ENCODE peak calls at places on chromosomes 12 and 14, in five cellular contexts. J, Y, R, E and O are unnamed samples.

GRCh38 chr14:56004807-56005579 is 113.2 kb upstream of the PELI2 start:
- DNase-seq in J (no peak), Y (peak; percentile 63), R (peak; percentile 92), E (peak; percentile 65), O (peak; percentile 8)

GRCh38 chr14:33589334-33589733 is 361.5 kb downstream of the EGLN3 start:
- DNase-seq in J (no peak), Y (peak; percentile 83), R (peak; percentile 93), E (no peak), O (no peak)

GRCh38 chr12:64088431-64089349 is 133.4 kb downstream of the KICS2 start:
- DNase-seq in J (peak; percentile 37), Y (peak; percentile 92), R (peak; percentile 96), E (peak; percentile 75), O (peak; percentile 92)

GRCh38 chr12:52436000-52436827 is 2.0 kb upstream of the KRT75 start:
- DNase-seq in J (no peak), Y (no peak), R (peak; percentile 56), E (no peak), O (no peak)

GRCh38 chr14:67411820-67412421 is at the start of gene PLEK2:
- DNase-seq in J (peak; percentile 60), Y (peak; percentile 20), R (peak; percentile 63), E (peak; percentile 65), O (no peak)

GRCh38 chr14:77026166-77026929 is 2.2 kb downstream of the IRF2BPL start:
- DNase-seq in J (peak; percentile 55), Y (peak; percentile 50), R (peak; percentile 75), E (peak; percentile 56), O (peak; percentile 61)

GRCh38 chr14:75273272-75274044 is 5.2 kb upstream of the FOS start:
- DNase-seq in J (no peak), Y (peak; percentile 98), R (peak; percentile 87), E (no peak), O (no peak)

GRCh38 chr12:106049105-106049504 is 89.6 kb downstream of the NUAK1 start:
- DNase-seq in J (no peak), Y (no peak), R (no peak), E (no peak), O (no peak)

GRCh38 chr12:53074290-53074998 is 4.7 kb downstream of the SPRYD3 start:
- DNase-seq in J (no peak), Y (no peak), R (no peak), E (no peak), O (no peak)

GRCh38 chr12:53777936-53778644 is 26.3 kb upstream of the CISTR start:
- DNase-seq in J (no peak), Y (peak; percentile 31), R (peak; percentile 27), E (no peak), O (no peak)

GRCh38 chr12:115750340-115750739 is 527.2 kb downstream of the MED13L start:
- DNase-seq in J (no peak), Y (no peak), R (no peak), E (no peak), O (no peak)

GRCh38 chr14:81694419-81694818 is 160.8 kb upstream of the SEL1L start:
- DNase-seq in J (no peak), Y (no peak), R (no peak), E (no peak), O (no peak)

GRCh38 chr14:61211476-61212262 is 69.5 kb downstream of the TMEM30B start:
- DNase-seq in J (no peak), Y (no peak), R (no peak), E (no peak), O (no peak)

GRCh38 chr14:104968153-104968527 is 10.0 kb downstream of the AHNAK2 start:
- DNase-seq in J (peak; percentile 75), Y (peak; percentile 64), R (peak; percentile 68), E (peak; percentile 73), O (peak; percentile 64)

GRCh38 chr14:77376380-77376770 is 519 bp downstream of the TMED8 start:
- DNase-seq in J (peak; percentile 69), Y (peak; percentile 13), R (peak; percentile 56), E (peak; percentile 49), O (peak; percentile 17)

GRCh38 chr12:7748774-7749296 is 1.7 kb upstream of the CLEC4C start:
- DNase-seq in J (no peak), Y (no peak), R (no peak), E (no peak), O (no peak)

GRCh38 chr12:6688543-6688999 is 604 bp downstream of the ZNF384 start:
- DNase-seq in J (peak; percentile 90), Y (no peak), R (peak; percentile 37), E (no peak), O (no peak)

GRCh38 chr12:62701492-62701891 is 233.5 kb downstream of the PPM1H start:
- DNase-seq in J (no peak), Y (no peak), R (no peak), E (no peak), O (no peak)

GRCh38 chr12:113136128-113136989 is 798 bp upstream of the RASAL1 start:
- DNase-seq in J (peak; percentile 50), Y (no peak), R (no peak), E (peak; percentile 55), O (no peak)

GRCh38 chr12:116802018-116802417 is 63.9 kb downstream of the RNFT2 start:
- DNase-seq in J (no peak), Y (no peak), R (no peak), E (no peak), O (no peak)

GRCh38 chr12:59972941-59973340 is 377.1 kb downstream of the SLC16A7 start:
- DNase-seq in J (no peak), Y (peak; percentile 68), R (peak; percentile 77), E (no peak), O (peak; percentile 11)

GRCh38 chr12:78562358-78563205 is 302.0 kb upstream of the SYT1 start:
- DNase-seq in J (no peak), Y (peak; percentile 43), R (peak; percentile 30), E (peak; percentile 61), O (peak; percentile 46)

GRCh38 chr12:32049956-32050355 is 56.7 kb upstream of the BICD1 start:
- DNase-seq in J (no peak), Y (peak; percentile 28), R (no peak), E (no peak), O (no peak)

GRCh38 chr14:95472819-95473251 is 43.6 kb downstream of the SYNE3 start:
- DNase-seq in J (no peak), Y (no peak), R (peak; percentile 49), E (no peak), O (no peak)

GRCh38 chr12:31524791-31525495 is 66.0 kb downstream of the DENND5B start:
- DNase-seq in J (no peak), Y (peak; percentile 72), R (peak; percentile 78), E (no peak), O (no peak)

GRCh38 chr14:102508774-102509743 is 517 bp downstream of the ANKRD9 start:
- DNase-seq in J (peak; percentile 85), Y (peak; percentile 26), R (peak; percentile 82), E (peak; percentile 42), O (peak; percentile 35)

GRCh38 chr12:11847539-11847938 is 198.1 kb downstream of the ETV6 start:
- DNase-seq in J (no peak), Y (no peak), R (no peak), E (no peak), O (no peak)

GRCh38 chr14:34983148-34983760 is 462 bp downstream of the SRP54 start:
- DNase-seq in J (no peak), Y (peak; percentile 13), R (no peak), E (no peak), O (no peak)

GRCh38 chr12:107564946-107565345 is 120.7 kb upstream of the PWP1 start:
- DNase-seq in J (no peak), Y (peak; percentile 12), R (peak; percentile 52), E (peak; percentile 82), O (no peak)

GRCh38 chr12:28294300-28294699 is 104.0 kb downstream of the CCDC91 start:
- DNase-seq in J (no peak), Y (no peak), R (no peak), E (peak; percentile 11), O (no peak)

GRCh38 chr12:14771651-14772137 is 31.6 kb downstream of the WBP11 start:
- DNase-seq in J (peak; percentile 25), Y (no peak), R (peak; percentile 7), E (peak; percentile 51), O (no peak)

GRCh38 chr12:124928095-124928911 is 13.9 kb upstream of the UBC start:
- DNase-seq in J (no peak), Y (peak; percentile 86), R (peak; percentile 38), E (peak; percentile 88), O (peak; percentile 94)

DNA sequence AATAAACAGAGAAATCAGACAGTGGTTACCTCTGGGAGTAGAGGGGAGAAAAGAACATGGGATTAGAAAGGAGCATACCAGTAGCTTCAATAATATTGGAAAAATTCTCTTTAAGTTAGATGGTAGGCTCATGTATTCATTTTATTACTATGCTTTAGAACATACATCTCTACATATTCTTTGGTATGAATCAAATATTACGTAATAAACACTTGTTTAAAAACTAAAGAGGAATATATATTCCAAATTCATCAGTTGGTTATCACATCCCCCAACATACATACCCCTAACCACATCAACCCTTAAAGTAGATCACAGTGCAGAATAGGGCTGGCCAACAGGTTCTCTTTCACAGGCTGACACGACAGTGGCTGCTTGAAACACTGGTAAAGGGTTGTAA is 5.6 kb downstream of the RPAP3 start:
- DNase-seq in J (no peak), Y (no peak), R (no peak), E (no peak), O (no peak)
- H3K79me2 ChIP-seq in J (peaks cover 34% of the 10 kb centered on the region), Y (peaks cover 7% of the 10 kb centered on the region), R (peaks cover 57% of the 10 kb centered on the region), E (peaks cover 33% of the 10 kb centered on the region), O (peaks cover 17% of the 10 kb centered on the region)

GRCh38 chr14:51410846-51411245 is 170.8 kb downstream of the TMX1 start:
- DNase-seq in J (no peak), Y (no peak), R (no peak), E (no peak), O (no peak)
- H3K4me2 ChIP-seq in J (no peak overlapping the region), Y (no peak overlapping the region), R (no peak overlapping the region), E (peak overlapping the region; percentile 9), O (no peak overlapping the region)

GRCh38 chr14:68902357-68902756 is 76.7 kb downstream of the ACTN1 start:
- DNase-seq in J (no peak), Y (no peak), R (no peak), E (no peak), O (no peak)
- H3K36me3 ChIP-seq in J (peaks cover 76% of the 10 kb centered on the region), Y (peaks cover 65% of the 10 kb centered on the region), R (peaks cover 85% of the 10 kb centered on the region), E (peaks cover 14% of the 10 kb centered on the region), O (peaks cover 66% of the 10 kb centered on the region)

DNA sequence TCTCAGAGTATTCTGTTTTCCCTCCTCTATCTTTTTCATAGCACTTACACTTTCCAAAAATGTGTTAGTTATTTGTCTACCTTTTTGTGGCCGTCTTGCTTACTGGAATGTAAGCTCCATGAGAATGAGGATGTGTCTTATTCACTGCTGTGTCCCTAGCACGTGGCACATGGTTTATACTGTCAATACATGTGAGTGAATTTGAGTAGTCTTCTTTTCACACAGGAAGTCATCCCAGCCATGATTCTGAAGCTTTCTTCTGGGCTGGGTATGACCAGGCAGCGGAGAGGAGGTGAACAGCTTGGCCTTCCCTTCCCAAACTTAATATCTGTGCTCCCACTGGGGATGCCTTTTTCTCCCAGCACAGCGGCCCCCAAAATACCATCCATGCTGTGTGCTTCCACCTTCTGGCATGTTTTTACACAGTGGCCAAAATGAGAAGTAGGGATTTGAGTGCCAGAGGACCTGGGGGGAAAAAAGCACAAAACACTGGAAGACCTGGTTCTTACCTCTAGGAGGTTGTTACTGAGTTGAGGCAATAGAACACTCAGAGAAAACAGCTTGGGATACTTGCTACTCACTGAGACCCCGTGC is 10.3 kb downstream of the PLEKHG3 start:
- DNase-seq in J (no peak), Y (no peak), R (no peak), E (no peak), O (no peak)
- H3K79me2 ChIP-seq in J (peaks cover 40% of the 10 kb centered on the region), Y (no peaks in the 10 kb centered on the region), R (no peaks in the 10 kb centered on the region), E (peaks cover 89% of the 10 kb centered on the region), O (peaks cover 5% of the 10 kb centered on the region)